ENCODE peak calls at places on chromosome 3, in six cellular contexts. D, K, G, W, M and O are unnamed samples.

GRCh38 chr3:12405432-12406272 is 78.6 kb upstream of the TSEN2 start:
- DNase-seq in K (peak), D (peak), W (peak), G (peak), M (peak), O (peak)

GRCh38 chr3:57048052-57048671 is 12.3 kb upstream of the SPATA12 start:
- DNase-seq in G (no peak), M (no peak), D (no peak), W (no peak), K (no peak), O (peak)

GRCh38 chr3:74624301-74624700 is 9.8 kb upstream of the CNTN3 start:
- DNase-seq in M (no peak), G (peak), K (no peak), D (no peak), W (no peak), O (no peak)

GRCh38 chr3:124843068-124843467 is 44.1 kb downstream of the ITGB5 start:
- DNase-seq in M (no peak), G (no peak), W (no peak), K (no peak), D (no peak), O (no peak)

GRCh38 chr3:16840111-16840444 is 44.7 kb upstream of the PLCL2 start:
- DNase-seq in W (no peak), M (no peak), K (no peak), D (no peak), G (no peak), O (no peak)

GRCh38 chr3:112813723-112814171 is 32.9 kb downstream of the CD200R1L start:
- DNase-seq in G (peak), W (no peak), K (no peak), M (no peak), D (no peak), O (no peak)

GRCh38 chr3:55664387-55664786 is 177.3 kb upstream of the WNT5A start:
- DNase-seq in G (no peak), D (no peak), K (no peak), M (no peak), W (no peak), O (no peak)

GRCh38 chr3:169118666-169119370 is 544.7 kb downstream of the MECOM start:
- DNase-seq in D (no peak), M (no peak), K (no peak), W (no peak), G (peak), O (no peak)

GRCh38 chr3:114556832-114557231 is 263.0 kb downstream of the TIGIT start:
- DNase-seq in G (no peak), W (no peak), K (no peak), D (no peak), M (no peak), O (no peak)

GRCh38 chr3:26106119-26106690 is 316.3 kb downstream of the OXSM start:
- DNase-seq in M (no peak), G (no peak), K (no peak), D (no peak), W (no peak), O (no peak)

GRCh38 chr3:70409018-70409417 is 96.6 kb upstream of the MDFIC2 start:
- DNase-seq in M (no peak), G (no peak), W (no peak), K (no peak), D (no peak), O (no peak)

GRCh38 chr3:5110307-5110706 is 11.8 kb upstream of the ARL8B start:
- DNase-seq in D (no peak), W (no peak), M (no peak), K (no peak), G (no peak), O (no peak)

GRCh38 chr3:171658801-171659200 is 151.5 kb downstream of the PLD1 start:
- DNase-seq in D (no peak), G (peak), M (no peak), K (no peak), W (no peak), O (no peak)

GRCh38 chr3:177517906-177518305 is 320.6 kb upstream of the TBL1XR1 start:
- DNase-seq in M (no peak), W (no peak), K (no peak), D (no peak), G (no peak), O (no peak)

GRCh38 chr3:65829228-65829627 is 209.5 kb downstream of the MAGI1 start:
- DNase-seq in G (no peak), D (no peak), W (no peak), M (no peak), K (no peak), O (no peak)

GRCh38 chr3:56622381-56622780 is 60.7 kb downstream of the TASOR start:
- DNase-seq in K (no peak), D (no peak), M (no peak), W (no peak), G (no peak), O (no peak)

GRCh38 chr3:43914269-43914668 is 223.5 kb downstream of the ABHD5 start:
- DNase-seq in K (no peak), W (no peak), M (no peak), D (no peak), G (no peak), O (no peak)

GRCh38 chr3:123371859-123372767 is 76.8 kb downstream of the ADCY5 start:
- DNase-seq in M (no peak), K (no peak), W (no peak), D (peak), G (no peak), O (no peak)

GRCh38 chr3:29694331-29694730 is 413.5 kb downstream of the RBMS3 start:
- DNase-seq in D (no peak), W (no peak), M (no peak), G (no peak), K (no peak), O (no peak)

GRCh38 chr3:164539215-164539614 is 539.1 kb downstream of the SI start:
- DNase-seq in K (no peak), M (no peak), G (no peak), W (no peak), D (no peak), O (no peak)

GRCh38 chr3:169562988-169563774 is 100.3 kb downstream of the MECOM start:
- DNase-seq in M (no peak), K (no peak), G (no peak), D (no peak), W (no peak), O (no peak)

GRCh38 chr3:137304313-137305056 is 346.7 kb downstream of the IL20RB start:
- DNase-seq in G (no peak), M (no peak), K (no peak), W (no peak), D (no peak), O (no peak)

GRCh38 chr3:26437678-26438077 is 184.9 kb upstream of the LRRC3B start:
- DNase-seq in D (no peak), W (no peak), M (peak), G (no peak), K (no peak), O (no peak)

GRCh38 chr3:13934813-13935212 is 54.9 kb upstream of the WNT7A start:
- DNase-seq in W (no peak), M (no peak), K (no peak), D (no peak), G (no peak), O (no peak)

DNA sequence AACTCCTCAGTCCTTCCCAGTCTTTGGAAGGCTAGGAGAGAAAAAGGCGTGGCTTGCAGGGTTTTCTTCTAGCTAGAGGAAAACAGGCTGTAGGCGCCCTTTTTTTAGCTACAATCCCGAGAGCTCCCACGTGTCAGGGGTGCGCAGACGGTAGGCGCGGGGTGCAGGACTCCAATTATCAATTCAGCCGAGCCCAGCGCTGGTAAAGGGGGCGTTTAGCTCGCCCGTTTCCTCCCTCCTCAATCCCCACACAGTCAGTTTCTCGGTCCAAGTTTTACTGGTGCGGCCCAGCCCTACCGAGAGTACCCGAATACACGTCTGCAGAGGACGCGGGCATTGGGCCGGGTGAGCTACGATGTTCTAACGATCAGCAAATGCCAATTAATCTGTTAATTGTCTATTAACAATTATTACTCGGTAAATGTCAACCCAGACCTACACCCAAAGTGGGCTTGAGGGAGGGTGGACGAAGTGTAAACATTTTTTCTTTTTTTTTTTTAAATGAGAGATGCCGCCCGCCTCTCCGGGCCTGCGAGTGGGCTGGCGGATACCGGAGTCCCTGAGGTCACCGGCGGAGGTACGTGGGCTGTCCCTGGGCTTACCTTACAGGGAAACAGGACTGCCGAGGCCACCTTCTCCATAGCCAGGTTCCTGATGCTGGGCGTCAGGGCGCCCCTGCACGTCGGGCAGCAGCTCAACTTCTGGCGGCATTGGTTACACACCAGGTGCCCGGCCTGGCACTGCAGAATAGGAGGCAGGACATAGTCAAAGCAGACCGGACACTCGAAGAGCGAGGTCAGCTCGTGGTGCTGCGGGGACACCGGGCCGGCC is 923 bp downstream of the SIAH2 start:
- DNase-seq in D (peak), K (peak), G (peak), M (peak), W (peak), O (peak)
- TF ChIP-seq POLR2A in D (peak), K (peak), G (peak), M (peak), W (peak), O (peak)

GRCh38 chr3:190017575-190018288 is 103.0 kb downstream of the P3H2 start:
- DNase-seq in W (no peak), M (peak), K (peak), D (no peak), G (peak), O (no peak)

GRCh38 chr3:190018460-190018859 is 102.2 kb downstream of the P3H2 start:
- DNase-seq in G (no peak), D (no peak), W (no peak), M (no peak), K (no peak), O (no peak)

GRCh38 chr3:190014940-190015339 is 105.8 kb downstream of the P3H2 start:
- DNase-seq in K (no peak), G (no peak), D (no peak), M (no peak), W (no peak), O (no peak)

GRCh38 chr3:190019020-190019419 is 101.7 kb downstream of the P3H2 start:
- DNase-seq in G (no peak), D (no peak), W (no peak), K (no peak), M (no peak), O (no peak)

DNA sequence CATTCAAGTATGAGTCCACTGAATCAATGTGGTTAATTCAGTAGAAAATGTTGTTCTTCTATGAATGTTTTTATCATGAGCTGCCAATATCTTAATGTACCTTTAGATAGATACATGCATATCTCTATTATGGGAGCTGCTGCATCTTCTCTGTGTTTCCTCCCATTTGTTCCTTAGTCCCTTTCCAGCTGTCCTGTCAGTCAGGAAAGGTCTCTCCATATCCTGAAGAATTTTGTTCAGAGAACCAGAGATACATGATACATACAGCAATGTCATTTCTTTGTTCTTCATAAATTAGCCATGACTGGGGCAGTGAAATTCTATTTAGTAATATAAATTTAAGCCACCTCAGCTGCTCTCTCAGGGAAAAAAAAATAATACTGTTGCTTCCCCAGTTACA is 103.7 kb downstream of the P3H2 start:
- DNase-seq in M (no peak), K (no peak), G (no peak), D (no peak), W (no peak), O (no peak)
- TF ChIP-seq POLR2A in M (no peak), K (no peak), G (no peak), D (no peak), W (no peak), O (no peak)

GRCh38 chr3:9686703-9687102 is 16.9 kb upstream of the CPNE9 start:
- DNase-seq in K (no peak), M (no peak), G (no peak), D (no peak), W (no peak), O (no peak)

GRCh38 chr3:9687514-9687913 is 16.1 kb upstream of the CPNE9 start:
- DNase-seq in W (no peak), K (no peak), G (no peak), M (no peak), D (no peak), O (no peak)

GRCh38 chr3:9689757-9690156 is 13.9 kb upstream of the CPNE9 start:
- DNase-seq in D (no peak), W (no peak), M (no peak), G (no peak), K (no peak), O (no peak)

GRCh38 chr3:9690451-9691450 is 12.9 kb upstream of the CPNE9 start:
- DNase-seq in G (no peak), M (no peak), K (no peak), W (no peak), D (no peak), O (no peak)

GRCh38 chr3:9688961-9689360 is 14.7 kb upstream of the CPNE9 start:
- DNase-seq in K (no peak), W (no peak), D (no peak), M (no peak), G (no peak), O (no peak)
- TF ChIP-seq POLR2A in K (no peak), W (no peak), D (no peak), M (no peak), G (no peak), O (no peak)

GRCh38 chr3:48428863-48429415 is 947 bp downstream of the PLXNB1 start:
- DNase-seq in M (no peak), D (peak), K (peak), W (peak), G (peak), O (no peak)
- TF ChIP-seq POLR2A in M (no peak), D (no peak), K (peak), W (peak), G (no peak), O (peak)

DNA sequence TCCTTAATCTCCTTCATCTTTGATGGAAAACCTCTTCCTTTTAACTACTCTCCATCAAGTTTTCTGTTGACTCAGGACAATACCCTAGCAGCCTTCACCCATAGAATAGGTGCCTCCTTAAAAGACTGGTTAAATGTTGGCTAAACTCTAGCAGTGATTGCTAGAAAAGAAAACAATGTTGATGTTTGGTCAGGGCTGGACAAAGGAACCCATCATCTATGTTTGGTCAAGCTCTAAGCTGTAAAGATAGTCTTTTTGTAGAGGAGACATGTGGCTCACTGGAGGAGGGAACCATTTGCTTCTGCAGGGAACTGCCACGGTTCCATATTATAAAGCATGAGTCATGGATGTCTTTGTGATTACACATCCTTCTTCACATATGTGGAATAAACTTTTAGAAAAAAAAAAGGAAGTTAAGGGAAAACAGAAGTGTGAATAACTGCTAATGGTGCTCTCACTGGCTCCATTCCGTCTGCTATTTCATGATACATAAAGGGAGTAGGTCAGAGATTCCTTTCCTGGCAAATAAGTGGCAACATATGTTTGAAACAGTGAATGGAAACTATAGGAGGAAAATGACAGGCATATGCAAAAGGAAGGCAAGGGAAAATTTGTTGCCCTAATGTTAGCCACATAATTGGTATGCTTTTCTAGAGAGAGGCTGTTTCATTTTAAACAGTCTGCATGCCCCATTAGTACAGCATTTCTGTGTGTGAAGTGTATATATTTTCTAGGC is 78.2 kb downstream of the CMSS1 start:
- DNase-seq in M (no peak), G (peak), K (no peak), W (no peak), D (no peak), O (no peak)
- TF ChIP-seq POLR2A in M (no peak), G (no peak), K (no peak), W (no peak), D (no peak), O (no peak)

GRCh38 chr3:194633349-194634004 is at the start of gene TMEM44:
- DNase-seq in K (peak), G (peak), W (peak), D (peak), M (peak), O (peak)
- TF ChIP-seq POLR2A in K (peak), G (peak), W (peak), D (peak), M (peak), O (peak)

GRCh38 chr3:19231792-19232461 is 83.6 kb downstream of the KCNH8 start:
- DNase-seq in G (no peak), M (no peak), D (no peak), K (no peak), W (no peak), O (no peak)

GRCh38 chr3:19221081-19221480 is 72.8 kb downstream of the KCNH8 start:
- DNase-seq in K (no peak), W (no peak), G (no peak), D (no peak), M (no peak), O (no peak)

GRCh38 chr3:19229086-19229485 is 80.8 kb downstream of the KCNH8 start:
- DNase-seq in K (no peak), G (no peak), D (no peak), W (no peak), M (no peak), O (no peak)

GRCh38 chr3:19226516-19226915 is 78.2 kb downstream of the KCNH8 start:
- DNase-seq in M (no peak), G (no peak), K (no peak), W (no peak), D (no peak), O (no peak)
- TF ChIP-seq POLR2A in M (no peak), G (no peak), K (no peak), W (no peak), D (no peak), O (no peak)

DNA sequence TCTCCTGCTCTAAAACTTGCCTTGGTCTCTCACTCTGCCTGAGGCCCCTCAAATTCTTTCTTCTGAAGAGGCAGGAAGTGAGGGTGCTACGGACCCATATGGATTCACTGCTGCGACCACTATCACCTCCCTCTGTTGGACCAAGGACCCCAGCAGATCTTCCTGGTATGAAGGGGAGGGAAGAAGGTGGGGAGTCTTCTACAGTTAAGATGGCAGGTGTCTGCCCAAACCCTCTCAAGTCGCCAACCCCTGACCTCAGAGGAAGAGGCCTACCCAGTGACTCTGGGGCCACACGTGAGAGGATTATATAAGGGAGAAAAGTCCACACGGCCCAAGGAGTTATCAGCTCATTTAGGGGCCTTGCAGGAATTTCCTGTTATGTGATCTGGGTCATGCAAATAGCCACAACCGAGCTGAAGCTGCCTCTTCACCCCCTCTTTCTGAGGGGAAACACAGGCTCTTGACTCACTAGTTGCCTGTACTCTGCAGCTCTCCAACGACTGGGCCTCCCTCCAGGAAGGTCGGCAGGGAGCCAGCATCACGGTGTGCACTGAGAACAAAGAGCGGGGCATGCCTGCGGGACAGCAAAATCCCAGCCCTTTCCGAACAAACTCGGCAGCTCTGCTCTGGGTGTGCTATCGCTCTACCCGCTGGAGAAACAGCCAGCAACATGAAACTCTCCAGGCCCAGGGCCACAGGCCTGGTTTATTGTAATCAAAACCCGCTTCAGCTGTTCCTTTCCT is 116.0 kb downstream of the XXYLT1 start:
- DNase-seq in M (peak), D (peak), W (peak), K (peak), G (peak), O (peak)
- TF ChIP-seq POLR2A in M (no peak), D (no peak), W (no peak), K (no peak), G (no peak), O (no peak)

GRCh38 chr3:39205131-39205530 is 12.7 kb upstream of the XIRP1 start:
- DNase-seq in K (no peak), M (no peak), D (no peak), G (no peak), W (no peak), O (no peak)
- TF ChIP-seq POLR2A in K (no peak), M (no peak), D (no peak), G (no peak), W (no peak), O (no peak)